ENCODE peak calls at places on chromosomes 11 and 22, in five cellular contexts. W, A, S, Y and G are unnamed samples.

GRCh38 chr11:125674210-125674609 is 6.4 kb downstream of the ACRV1 start:
- DNase-seq in W (no peak), A (no peak), S (no peak), Y (no peak), G (no peak)

GRCh38 chr11:36628765-36629199 is 30.7 kb upstream of the RAG2 start:
- DNase-seq in W (no peak), A (no peak), S (no peak), Y (no peak), G (no peak)

GRCh38 chr11:63906585-63906984 is 10.4 kb downstream of the RCOR2 start:
- DNase-seq in W (no peak), A (no peak), S (peak), Y (no peak), G (no peak)

GRCh38 chr22:19194751-19195536 is 16.4 kb upstream of the SLC25A1 start:
- DNase-seq in W (no peak), A (no peak), S (no peak), Y (no peak), G (no peak)

GRCh38 chr11:17351510-17352176 is at the start of gene NCR3LG1:
- DNase-seq in W (no peak), A (peak), S (peak), Y (peak), G (peak)

GRCh38 chr11:131579932-131580387 is 209.5 kb downstream of the NTM start:
- DNase-seq in W (peak), A (no peak), S (peak), Y (no peak), G (no peak)

GRCh38 chr22:46879083-46879482 is 116.6 kb downstream of the TBC1D22A start:
- DNase-seq in W (no peak), A (no peak), S (peak), Y (no peak), G (no peak)

GRCh38 chr11:62664405-62665074 is 470 bp downstream of the C11orf98 start:
- DNase-seq in W (peak), A (no peak), S (peak), Y (no peak), G (no peak)

GRCh38 chr11:76210920-76211851 is 4.9 kb upstream of the WNT11 start:
- DNase-seq in W (no peak), A (no peak), S (no peak), Y (no peak), G (no peak)